ENCODE peak calls at places on chromosomes 1 and 21, in four cellular contexts. One of them, this sample, is unnamed.

GRCh38 chr21:16117851-16118592 is 388.2 kb downstream of the USP25 start:
- DNase-seq in activated CD4-positive, alpha-beta T cell treated with anti-CD3 and anti-CD28 coated beads, Interleukin-2, amount 10 ng/mL, durations not matched to agents 7 days and 5 days: no peak
- DNase-seq in H4: peak; percentile 91
- DNase-seq in anterior cingulate cortex: no peak
- DNase-seq in this sample: peak; percentile 82

GRCh38 chr1:25571522-25571970 is 28.1 kb downstream of the LDLRAP1 start:
- DNase-seq in activated CD4-positive, alpha-beta T cell treated with anti-CD3 and anti-CD28 coated beads, Interleukin-2, amount 10 ng/mL, durations not matched to agents 7 days and 5 days: no peak
- DNase-seq in H4: no peak
- DNase-seq in anterior cingulate cortex: no peak
- DNase-seq in this sample: no peak

GRCh38 chr1:22024485-22025367 is 23.3 kb downstream of the CELA3A start:
- DNase-seq in activated CD4-positive, alpha-beta T cell treated with anti-CD3 and anti-CD28 coated beads, Interleukin-2, amount 10 ng/mL, durations not matched to agents 7 days and 5 days: peak; percentile 84
- DNase-seq in H4: no peak
- DNase-seq in anterior cingulate cortex: peak; percentile 64
- DNase-seq in this sample: no peak

GRCh38 chr21:27825035-27825434 is 858.1 kb upstream of the ADAMTS5 start:
- DNase-seq in activated CD4-positive, alpha-beta T cell treated with anti-CD3 and anti-CD28 coated beads, Interleukin-2, amount 10 ng/mL, durations not matched to agents 7 days and 5 days: no peak
- DNase-seq in H4: no peak
- DNase-seq in anterior cingulate cortex: no peak
- DNase-seq in this sample: no peak

GRCh38 chr1:80675469-80675868 is 1125.3 kb upstream of the ADGRL2 start:
- DNase-seq in activated CD4-positive, alpha-beta T cell treated with anti-CD3 and anti-CD28 coated beads, Interleukin-2, amount 10 ng/mL, durations not matched to agents 7 days and 5 days: no peak
- DNase-seq in H4: no peak
- DNase-seq in anterior cingulate cortex: no peak
- DNase-seq in this sample: no peak

GRCh38 chr1:232009741-232010140 is 383.2 kb downstream of the DISC1 start:
- DNase-seq in activated CD4-positive, alpha-beta T cell treated with anti-CD3 and anti-CD28 coated beads, Interleukin-2, amount 10 ng/mL, durations not matched to agents 7 days and 5 days: no peak
- DNase-seq in H4: no peak
- DNase-seq in anterior cingulate cortex: no peak
- DNase-seq in this sample: no peak

GRCh38 chr1:229388876-229389580 is 44.9 kb downstream of the ACTA1 start:
- DNase-seq in activated CD4-positive, alpha-beta T cell treated with anti-CD3 and anti-CD28 coated beads, Interleukin-2, amount 10 ng/mL, durations not matched to agents 7 days and 5 days: no peak
- DNase-seq in H4: peak; percentile 18
- DNase-seq in anterior cingulate cortex: no peak
- DNase-seq in this sample: peak; percentile 53

GRCh38 chr1:230308039-230308438 is 118.1 kb downstream of the PGBD5 start:
- DNase-seq in activated CD4-positive, alpha-beta T cell treated with anti-CD3 and anti-CD28 coated beads, Interleukin-2, amount 10 ng/mL, durations not matched to agents 7 days and 5 days: no peak
- DNase-seq in H4: peak; percentile 86
- DNase-seq in anterior cingulate cortex: no peak
- DNase-seq in this sample: peak; percentile 70

GRCh38 chr1:209249785-209250441 is 333.6 kb upstream of the CAMK1G start:
- DNase-seq in activated CD4-positive, alpha-beta T cell treated with anti-CD3 and anti-CD28 coated beads, Interleukin-2, amount 10 ng/mL, durations not matched to agents 7 days and 5 days: no peak
- DNase-seq in H4: no peak
- DNase-seq in anterior cingulate cortex: no peak
- DNase-seq in this sample: no peak

This sample was measured in non-pigmented ciliary epithelial cell.